ENCODE peak calls at places on chromosome 4, in six cellular contexts. I is GM12878, A is HepG2, X is H1, N is K562, Z is GM12892. D is an unnamed sample.

GRCh38 chr4:113146876-113147358 is 97.5 kb downstream of the ANK2 start:
- DNase-seq in Z (no peak), X (no peak), A (peak), N (no peak), I (peak), D (no peak)

GRCh38 chr4:168505996-168506395 is 9.1 kb downstream of the PALLD start:
- DNase-seq in Z (no peak), I (no peak), A (no peak), N (no peak), X (no peak), D (no peak)

GRCh38 chr4:138499627-138500026 is 257.5 kb upstream of the SLC7A11 start:
- DNase-seq in I (no peak), A (no peak), X (no peak), Z (no peak), N (no peak), D (no peak)

GRCh38 chr4:16140520-16141249 is 56.9 kb upstream of the PROM1 start:
- DNase-seq in X (no peak), A (peak), I (no peak), N (no peak), Z (no peak), D (no peak)

GRCh38 chr4:113293043-113293560 is 243.6 kb downstream of the ANK2 start:
- DNase-seq in N (no peak), A (no peak), I (no peak), Z (no peak), X (no peak), D (no peak)

GRCh38 chr4:138448169-138448568 is 206.0 kb upstream of the SLC7A11 start:
- DNase-seq in A (no peak), N (no peak), X (no peak), Z (no peak), I (no peak), D (no peak)

GRCh38 chr4:176065365-176066249 is at the start of gene WDR17:
- DNase-seq in I (peak), Z (peak), N (peak), X (peak), A (no peak), D (peak)

GRCh38 chr4:103074598-103075434 is 1.7 kb downstream of the SLC9B2 start:
- DNase-seq in N (no peak), I (peak), A (no peak), Z (no peak), X (no peak), D (no peak)

GRCh38 chr4:88244821-88245579 is 39.4 kb downstream of the PPM1K start:
- DNase-seq in A (no peak), Z (peak), X (no peak), I (no peak), N (peak), D (peak)

GRCh38 chr4:145565328-145565727 is 53.9 kb upstream of the MMAA start:
- DNase-seq in N (no peak), X (no peak), I (no peak), Z (no peak), A (no peak), D (no peak)

GRCh38 chr4:73341454-73341853 is 62.6 kb upstream of the ALB start:
- DNase-seq in Z (peak), A (peak), X (no peak), I (peak), N (peak), D (peak)

GRCh38 chr4:53605783-53606182 is 14.5 kb upstream of the LNX1 start:
- DNase-seq in A (no peak), X (no peak), I (no peak), Z (no peak), N (no peak), D (no peak)

GRCh38 chr4:153535735-153536494 is 69.8 kb downstream of the TMEM131L start:
- DNase-seq in Z (no peak), N (no peak), X (peak), I (no peak), A (no peak), D (no peak)

GRCh38 chr4:8351931-8352367 is 82.4 kb downstream of the HTRA3 start:
- DNase-seq in A (peak), Z (no peak), N (no peak), X (no peak), I (no peak), D (no peak)

GRCh38 chr4:184246426-184246825 is 28.8 kb upstream of the ENPP6 start:
- DNase-seq in X (no peak), I (no peak), N (no peak), Z (no peak), A (no peak), D (no peak)

GRCh38 chr4:3827616-3828492 is 61.7 kb downstream of the ADRA2C start:
- DNase-seq in X (no peak), N (no peak), I (no peak), Z (no peak), A (peak), D (no peak)

GRCh38 chr4:7974425-7974824 is 34.8 kb upstream of the AFAP1 start:
- DNase-seq in I (no peak), A (no peak), N (no peak), Z (no peak), X (no peak), D (no peak)

GRCh38 chr4:173489514-173489913 is 40.5 kb downstream of the HAND2 start:
- DNase-seq in A (no peak), N (no peak), Z (no peak), I (no peak), X (no peak), D (no peak)

GRCh38 chr4:187903700-187904099 is 91.9 kb upstream of the ZFP42 start:
- DNase-seq in Z (no peak), X (no peak), A (no peak), I (no peak), N (no peak), D (no peak)

GRCh38 chr4:31365006-31365690 is 645.0 kb downstream of the PCDH7 start:
- DNase-seq in Z (no peak), N (no peak), A (no peak), I (no peak), X (no peak), D (no peak)

GRCh38 chr4:152325831-152326230 is 210.1 kb downstream of the FBXW7 start:
- DNase-seq in I (no peak), A (no peak), N (no peak), X (no peak), Z (no peak), D (no peak)

GRCh38 chr4:145898926-145899531 is 39.6 kb downstream of the ZNF827 start:
- DNase-seq in A (no peak), I (no peak), X (no peak), N (no peak), Z (no peak), D (no peak)

GRCh38 chr4:180060159-180060889 is 2182.9 kb upstream of the TENM3 start:
- DNase-seq in N (no peak), A (no peak), X (no peak), Z (no peak), I (no peak), D (no peak)

DNA sequence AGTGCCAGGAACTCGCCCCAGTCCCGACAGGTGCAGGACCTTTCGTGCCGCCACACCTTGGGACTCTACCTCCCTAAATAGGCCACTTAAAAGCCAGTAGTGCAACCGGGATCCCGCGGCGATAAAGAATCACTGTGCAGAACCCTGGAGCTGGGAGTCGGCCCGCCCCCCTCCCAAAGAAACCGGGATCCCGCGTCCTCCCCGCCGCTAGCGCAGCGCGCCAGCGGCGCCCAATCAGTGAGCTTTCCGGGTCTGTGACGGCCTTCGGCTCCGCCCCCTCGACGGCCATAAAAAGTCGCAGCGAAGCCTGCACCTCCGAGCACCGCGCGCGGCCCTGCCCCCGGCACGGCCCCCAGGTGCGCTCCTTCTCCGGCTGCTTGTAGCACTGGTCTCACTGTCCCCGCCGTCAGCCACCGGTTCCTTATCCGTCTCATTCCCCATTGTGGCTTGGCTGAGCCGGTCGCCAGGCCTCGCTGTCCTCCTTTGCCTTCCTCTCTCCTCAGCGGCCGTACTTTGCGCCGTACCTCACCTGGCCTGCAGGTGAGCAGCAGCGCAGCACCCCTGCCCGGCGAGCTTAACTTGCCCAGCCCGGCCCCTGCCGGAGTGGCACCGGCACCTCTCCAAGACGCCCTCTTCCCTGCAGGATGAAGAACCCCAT is at the start of gene LRAT:
- DNase-seq in Z (no peak), N (peak), A (no peak), X (peak), I (no peak), D (peak)
- TF ChIP-seq POLR2AphosphoS5 in Z (no peak), N (no peak), A (no peak), X (peak), I (no peak), D (no peak)

GRCh38 chr4:140789752-140790151 is 33.6 kb upstream of the TBC1D9 start:
- DNase-seq in I (no peak), X (no peak), N (no peak), Z (no peak), A (no peak), D (no peak)
- TF ChIP-seq TAF1 in I (no peak), X (no peak), N (no peak), Z (no peak), A (no peak), D (no peak)

GRCh38 chr4:38177792-38178665 is 217.8 kb downstream of the PTTG2 start:
- DNase-seq in I (no peak), X (no peak), Z (no peak), A (no peak), N (peak), D (no peak)
- TF ChIP-seq POLR2AphosphoS5 in I (no peak), X (no peak), Z (no peak), A (no peak), N (no peak), D (no peak)

GRCh38 chr4:82519776-82520175 is 42.0 kb downstream of the TMEM150C start:
- DNase-seq in X (no peak), Z (no peak), N (no peak), A (no peak), I (no peak), D (no peak)

GRCh38 chr4:82513382-82513781 is 48.4 kb downstream of the TMEM150C start:
- DNase-seq in I (no peak), Z (no peak), A (no peak), N (no peak), X (no peak), D (no peak)

GRCh38 chr4:82517043-82517442 is 44.7 kb downstream of the TMEM150C start:
- DNase-seq in Z (no peak), N (no peak), I (no peak), X (no peak), A (no peak), D (no peak)

GRCh38 chr4:82519072-82519471 is 42.7 kb downstream of the TMEM150C start:
- DNase-seq in A (no peak), Z (no peak), N (no peak), X (no peak), I (no peak), D (no peak)

DNA sequence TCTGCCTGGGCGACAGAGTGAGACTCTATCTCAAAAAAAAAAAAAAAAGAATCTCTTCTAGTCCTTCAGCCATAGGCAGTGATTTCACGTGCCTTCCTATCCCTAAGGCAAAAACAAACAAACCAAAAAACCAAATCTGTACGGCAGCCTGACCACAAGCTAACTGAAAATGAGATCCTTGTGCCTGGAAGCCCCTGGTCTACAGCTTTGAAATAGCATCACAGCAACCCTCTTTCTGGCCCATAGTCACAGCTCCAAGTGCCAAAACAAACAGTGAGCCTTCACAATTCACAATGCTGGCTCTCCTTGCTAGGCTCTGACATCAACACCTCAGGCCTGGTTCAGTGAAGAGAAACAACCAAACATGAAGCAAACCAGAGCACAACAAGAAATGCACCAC is 46.1 kb downstream of the TMEM150C start:
- DNase-seq in I (no peak), Z (no peak), A (no peak), X (no peak), N (no peak), D (no peak)
- TF ChIP-seq TAF1 in I (no peak), Z (no peak), A (no peak), X (no peak), N (no peak), D (no peak)

GRCh38 chr4:1225272-1226166 is 23.4 kb downstream of the CTBP1 start:
- DNase-seq in X (no peak), A (no peak), Z (no peak), N (no peak), I (no peak), D (no peak)

GRCh38 chr4:1221155-1221870 is 27.6 kb downstream of the CTBP1 start:
- DNase-seq in N (no peak), I (no peak), X (no peak), Z (no peak), A (no peak), D (no peak)

GRCh38 chr4:1223841-1224809 is 24.8 kb downstream of the CTBP1 start:
- DNase-seq in Z (no peak), X (no peak), N (no peak), A (no peak), I (no peak), D (no peak)

GRCh38 chr4:1222036-1222789 is 26.7 kb downstream of the CTBP1 start:
- DNase-seq in I (no peak), X (no peak), A (no peak), N (no peak), Z (no peak), D (no peak)

GRCh38 chr4:1222938-1223690 is 25.8 kb downstream of the CTBP1 start:
- DNase-seq in X (no peak), Z (no peak), A (no peak), I (no peak), N (no peak), D (no peak)
- TF ChIP-seq POLR2AphosphoS5 in X (no peak), Z (no peak), A (no peak), I (no peak), N (no peak), D (no peak)

DNA sequence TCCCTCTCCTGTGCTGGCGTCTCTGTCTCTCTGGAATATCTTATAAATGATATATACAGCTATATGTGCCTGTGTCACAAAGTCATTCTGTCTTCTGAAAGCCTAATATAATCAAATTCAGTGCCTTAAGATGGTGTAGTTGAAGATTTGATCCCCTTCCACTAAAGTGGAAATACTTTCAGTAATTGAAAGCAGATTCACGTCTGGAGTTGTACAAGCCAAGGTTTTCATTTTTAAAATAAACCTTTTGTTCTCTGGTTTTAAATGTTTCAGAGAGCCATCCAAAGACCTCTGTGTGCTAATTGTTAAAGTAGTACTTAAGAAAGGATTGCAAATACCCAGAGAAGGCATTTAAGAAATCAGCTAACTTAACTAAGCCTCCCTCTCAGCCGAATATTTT is 206.8 kb downstream of the TENM3 start:
- DNase-seq in X (no peak), I (no peak), N (no peak), Z (no peak), A (no peak), D (no peak)
- TF ChIP-seq TAF1 in X (no peak), I (no peak), N (no peak), Z (no peak), A (no peak), D (no peak)

DNA sequence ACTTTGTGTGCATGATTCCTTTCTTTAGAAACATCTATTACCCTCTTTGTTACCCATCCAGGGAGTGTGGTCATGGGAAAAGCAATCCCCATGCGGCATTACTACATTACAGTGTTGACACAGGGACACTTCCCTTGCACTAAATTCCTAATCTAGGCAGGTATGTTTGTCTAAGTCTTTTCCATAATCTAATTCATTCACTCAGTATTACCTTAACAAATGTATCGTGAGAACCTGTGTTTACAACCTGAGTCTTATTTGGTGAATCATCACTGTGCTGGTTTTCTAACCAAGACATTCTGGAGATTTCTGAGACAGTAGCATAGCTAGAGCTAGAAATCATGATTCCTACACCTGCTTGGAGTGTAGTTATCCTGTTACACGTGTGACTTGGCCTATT is 326.8 kb downstream of the BMPR1B start:
- DNase-seq in N (no peak), Z (no peak), I (no peak), X (no peak), A (no peak), D (no peak)
- TF ChIP-seq POLR2AphosphoS5 in N (no peak), Z (no peak), I (no peak), X (no peak), A (no peak), D (no peak)